ENCODE peak calls at places on chromosomes 11 and 22, in seven cellular contexts. J, A, E, G, L, X and Q are unnamed samples.

GRCh38 chr11:8811571-8811970 is 99.4 kb upstream of the AKIP1 start:
- DNase-seq in G (no peak), E (no peak), A (no peak), J (no peak), X (no peak), L (no peak), Q (no peak)

GRCh38 chr11:92453055-92453454 is 228.4 kb downstream of the FAT3 start:
- DNase-seq in L (no peak), E (peak), A (no peak), X (no peak), G (no peak), J (no peak), Q (no peak)

GRCh38 chr11:131766637-131767036 is 396.2 kb downstream of the NTM start:
- DNase-seq in E (peak), G (no peak), L (no peak), J (no peak), A (no peak), X (no peak), Q (no peak)

GRCh38 chr11:28072321-28072720 is 35.6 kb downstream of the KIF18A start:
- DNase-seq in E (peak), G (no peak), A (no peak), X (no peak), L (no peak), J (no peak), Q (no peak)

GRCh38 chr11:36333897-36334296 is 37.8 kb downstream of the PRR5L start:
- DNase-seq in E (peak), X (no peak), J (no peak), G (no peak), A (no peak), L (no peak), Q (no peak)

GRCh38 chr11:133968300-133968699 is 11.5 kb upstream of the IGSF9B start:
- DNase-seq in J (peak), X (no peak), G (no peak), E (no peak), A (no peak), L (no peak), Q (no peak)

GRCh38 chr11:8963569-8964323 is 496 bp downstream of the TMEM9B start:
- DNase-seq in X (peak), A (peak), E (peak), L (peak), G (peak), J (no peak), Q (peak)

GRCh38 chr22:17606472-17606871 is 22.1 kb downstream of the ATP6V1E1 start:
- DNase-seq in J (no peak), G (peak), L (no peak), X (no peak), E (no peak), A (no peak), Q (no peak)

GRCh38 chr22:38352436-38352835 is 35.2 kb upstream of the CSNK1E start:
- DNase-seq in J (no peak), L (no peak), G (no peak), A (no peak), X (no peak), E (no peak), Q (no peak)

GRCh38 chr11:94513091-94513490 is 830 bp downstream of the C11orf97 start:
- DNase-seq in A (peak), X (no peak), E (peak), L (no peak), J (no peak), G (peak), Q (no peak)

GRCh38 chr11:70799386-70799785 is 401.1 kb downstream of the CTTN start:
- DNase-seq in G (no peak), X (no peak), L (no peak), E (no peak), A (no peak), J (no peak), Q (no peak)

GRCh38 chr22:46775789-46776485 is 13.5 kb downstream of the TBC1D22A start:
- DNase-seq in A (no peak), G (no peak), E (no peak), X (no peak), L (no peak), J (no peak), Q (no peak)

GRCh38 chr11:69874178-69874983 is 55.2 kb upstream of the FGF3 start:
- DNase-seq in X (no peak), E (no peak), G (no peak), J (no peak), A (no peak), L (no peak), Q (no peak)

GRCh38 chr22:27801197-27801615 is 350 bp downstream of the MN1 start:
- DNase-seq in L (peak), J (peak), E (peak), X (peak), G (peak), A (no peak), Q (no peak)

GRCh38 chr11:34748036-34748435 is 127.1 kb downstream of the EHF start:
- DNase-seq in A (no peak), J (no peak), E (no peak), X (no peak), G (no peak), L (no peak), Q (no peak)

GRCh38 chr11:7348432-7349298 is 97.0 kb downstream of the SYT9 start:
- DNase-seq in X (no peak), E (peak), A (peak), L (no peak), G (no peak), J (no peak), Q (no peak)

GRCh38 chr11:65473275-65473860 is 25.5 kb upstream of the MALAT1 start:
- DNase-seq in G (no peak), A (no peak), X (no peak), L (no peak), J (no peak), E (peak), Q (no peak)

GRCh38 chr11:62242021-62242420 is at the start of gene SCGB1D2:
- DNase-seq in G (peak), A (peak), L (no peak), J (no peak), X (no peak), E (no peak), Q (peak)

GRCh38 chr11:68722143-68722542 is 29.2 kb downstream of the TESMIN start:
- DNase-seq in X (no peak), L (no peak), J (no peak), E (no peak), A (no peak), G (no peak), Q (no peak)

GRCh38 chr22:50601669-50602337 is 1.2 kb downstream of the MAPK8IP2 start:
- DNase-seq in L (peak), X (no peak), E (no peak), G (no peak), A (no peak), J (no peak), Q (no peak)

GRCh38 chr11:20364412-20364792 is 888 bp downstream of the HTATIP2 start:
- DNase-seq in A (no peak), J (no peak), E (no peak), X (no peak), G (no peak), L (peak), Q (no peak)

GRCh38 chr11:10688401-10688800 is 5.2 kb downstream of the IRAG1 start:
- DNase-seq in E (peak), G (no peak), J (no peak), L (no peak), A (no peak), X (no peak), Q (no peak)

GRCh38 chr11:71206186-71206585 is 46.2 kb downstream of the SHANK2 start:
- DNase-seq in E (no peak), X (no peak), J (no peak), G (no peak), L (no peak), A (no peak), Q (no peak)

GRCh38 chr11:10693509-10694071 is at the start of gene IRAG1:
- DNase-seq in A (no peak), X (no peak), L (no peak), E (no peak), G (no peak), J (no peak), Q (no peak)

GRCh38 chr11:12704049-12704448 is 29.8 kb downstream of the TEAD1 start:
- DNase-seq in A (no peak), X (no peak), G (no peak), E (peak), J (no peak), L (no peak), Q (no peak)

GRCh38 chr22:47736166-47737034 is 974.0 kb downstream of the TBC1D22A start:
- DNase-seq in L (no peak), X (no peak), J (no peak), A (no peak), E (no peak), G (no peak), Q (no peak)

GRCh38 chr22:47072642-47072967 is 310.2 kb downstream of the TBC1D22A start:
- DNase-seq in E (no peak), J (no peak), X (no peak), G (no peak), A (no peak), L (no peak), Q (no peak)

GRCh38 chr22:19178659-19179471 is at the start of gene SLC25A1:
- DNase-seq in G (peak), J (peak), L (peak), X (peak), E (peak), A (peak), Q (peak)

GRCh38 chr11:65505434-65506315 is 6.8 kb downstream of the MALAT1 start:
- DNase-seq in X (no peak), J (no peak), L (no peak), G (no peak), A (no peak), E (peak), Q (no peak)

GRCh38 chr11:34651551-34651950 is 30.7 kb downstream of the EHF start:
- DNase-seq in L (no peak), G (no peak), A (no peak), J (no peak), X (no peak), E (peak), Q (no peak)

GRCh38 chr11:109547356-109548027 is 125.5 kb downstream of the C11orf87 start:
- DNase-seq in G (no peak), E (peak), L (no peak), J (no peak), X (no peak), A (no peak), Q (no peak)

GRCh38 chr22:41361716-41362310 is 19.9 kb upstream of the TEF start:
- DNase-seq in L (no peak), A (no peak), X (no peak), G (no peak), J (no peak), E (peak), Q (no peak)

GRCh38 chr11:45665933-45666647 is 668 bp upstream of the CHST1 start:
- DNase-seq in J (no peak), X (no peak), G (no peak), E (no peak), A (no peak), L (no peak), Q (no peak)

GRCh38 chr11:72483412-72484186 is 49.3 kb upstream of the CLPB start:
- DNase-seq in X (no peak), A (no peak), G (no peak), E (peak), L (no peak), J (no peak), Q (no peak)

GRCh38 chr22:20183823-20184222 is 33.0 kb upstream of the CCDC188 start:
- DNase-seq in A (no peak), L (no peak), E (no peak), J (no peak), X (no peak), G (no peak), Q (no peak)

GRCh38 chr11:95068549-95068948 is 1.8 kb downstream of the SRSF8 start:
- DNase-seq in L (peak), A (peak), X (peak), J (peak), E (peak), G (peak), Q (peak)

GRCh38 chr11:69449320-69450063 is 32.0 kb upstream of the LINC01488 start:
- DNase-seq in L (no peak), E (peak), J (peak), X (no peak), A (no peak), G (no peak), Q (no peak)

GRCh38 chr11:61384271-61385242 is 7.8 kb upstream of the TMEM216 start:
- DNase-seq in A (no peak), E (peak), X (no peak), G (peak), L (peak), J (no peak), Q (no peak)

GRCh38 chr11:106012744-106013143 is 9.3 kb downstream of the MSANTD4 start:
- DNase-seq in A (no peak), E (peak), G (no peak), J (no peak), X (no peak), L (no peak), Q (peak)